ENCODE peak calls at places on chromosomes 11 and 22, in ten cellular contexts. One of them, this sample, is unnamed.

GRCh38 chr11:61888043-61888442 is 3.3 kb downstream of the FADS3 start:
- DNase-seq in mucosa of descending colon: peak; percentile 29
- DNase-seq in stomach: no peak
- DNase-seq in MCF 10A: peak; percentile 97
- DNase-seq in fibroblast of mammary gland: peak; percentile 87
- DNase-seq in astrocyte of the cerebellum: peak; percentile 77
- DNase-seq in fibroblast of pulmonary artery: peak; percentile 96
- DNase-seq in nephron progenitor cell: no peak
- DNase-seq in kidney: peak; percentile 93
- DNase-seq in transverse colon: peak; percentile 39
- DNase-seq in this sample: no peak

GRCh38 chr11:19642185-19642591 is 70.4 kb upstream of the NAV2 start:
- DNase-seq in mucosa of descending colon: no peak
- DNase-seq in stomach: no peak
- DNase-seq in MCF 10A: peak; percentile 34
- DNase-seq in fibroblast of mammary gland: peak; percentile 88
- DNase-seq in astrocyte of the cerebellum: no peak
- DNase-seq in fibroblast of pulmonary artery: peak; percentile 58
- DNase-seq in nephron progenitor cell: no peak
- DNase-seq in kidney: no peak
- DNase-seq in transverse colon: no peak
- DNase-seq in this sample: no peak

GRCh38 chr11:76215946-76216345 is 9.6 kb upstream of the WNT11 start:
- DNase-seq in mucosa of descending colon: no peak
- DNase-seq in stomach: no peak
- DNase-seq in MCF 10A: no peak
- DNase-seq in fibroblast of mammary gland: peak; percentile 50
- DNase-seq in astrocyte of the cerebellum: no peak
- DNase-seq in fibroblast of pulmonary artery: no peak
- DNase-seq in nephron progenitor cell: no peak
- DNase-seq in kidney: peak; percentile 21
- DNase-seq in transverse colon: no peak
- DNase-seq in this sample: no peak

GRCh38 chr11:18669211-18669593 is 29.4 kb upstream of the TMEM86A start:
- DNase-seq in mucosa of descending colon: no peak
- DNase-seq in stomach: no peak
- DNase-seq in MCF 10A: no peak
- DNase-seq in fibroblast of mammary gland: peak; percentile 40
- DNase-seq in astrocyte of the cerebellum: no peak
- DNase-seq in fibroblast of pulmonary artery: no peak
- DNase-seq in nephron progenitor cell: no peak
- DNase-seq in kidney: no peak
- DNase-seq in transverse colon: no peak
- DNase-seq in this sample: no peak

GRCh38 chr11:70880416-70880815 is 372.0 kb downstream of the SHANK2 start:
- DNase-seq in mucosa of descending colon: no peak
- DNase-seq in stomach: no peak
- DNase-seq in MCF 10A: no peak
- DNase-seq in fibroblast of mammary gland: no peak
- DNase-seq in astrocyte of the cerebellum: no peak
- DNase-seq in fibroblast of pulmonary artery: no peak
- DNase-seq in nephron progenitor cell: no peak
- DNase-seq in kidney: peak; percentile 55
- DNase-seq in transverse colon: no peak
- DNase-seq in this sample: no peak

GRCh38 chr11:46175401-46176002 is 54.2 kb upstream of the PHF21A start:
- DNase-seq in mucosa of descending colon: no peak
- DNase-seq in stomach: no peak
- DNase-seq in MCF 10A: no peak
- DNase-seq in fibroblast of mammary gland: no peak
- DNase-seq in astrocyte of the cerebellum: no peak
- DNase-seq in fibroblast of pulmonary artery: no peak
- DNase-seq in nephron progenitor cell: no peak
- DNase-seq in kidney: no peak
- DNase-seq in transverse colon: no peak
- DNase-seq in this sample: no peak

GRCh38 chr11:96167233-96167632 is 175.8 kb downstream of the MAML2 start:
- DNase-seq in mucosa of descending colon: no peak
- DNase-seq in stomach: no peak
- DNase-seq in MCF 10A: no peak
- DNase-seq in fibroblast of mammary gland: no peak
- DNase-seq in astrocyte of the cerebellum: no peak
- DNase-seq in fibroblast of pulmonary artery: no peak
- DNase-seq in nephron progenitor cell: peak; percentile 4
- DNase-seq in kidney: no peak
- DNase-seq in transverse colon: no peak
- DNase-seq in this sample: no peak

GRCh38 chr11:33779849-33780528 is 5.7 kb upstream of the FBXO3 start:
- DNase-seq in mucosa of descending colon: no peak
- DNase-seq in stomach: no peak
- DNase-seq in MCF 10A: no peak
- DNase-seq in fibroblast of mammary gland: peak; percentile 77
- DNase-seq in astrocyte of the cerebellum: peak; percentile 83
- DNase-seq in fibroblast of pulmonary artery: peak; percentile 85
- DNase-seq in nephron progenitor cell: no peak
- DNase-seq in kidney: no peak
- DNase-seq in transverse colon: no peak
- DNase-seq in this sample: no peak

GRCh38 chr11:70503878-70504240 is 105.5 kb downstream of the CTTN start:
- DNase-seq in mucosa of descending colon: peak; percentile 52
- DNase-seq in stomach: no peak
- DNase-seq in MCF 10A: no peak
- DNase-seq in fibroblast of mammary gland: no peak
- DNase-seq in astrocyte of the cerebellum: no peak
- DNase-seq in fibroblast of pulmonary artery: no peak
- DNase-seq in nephron progenitor cell: no peak
- DNase-seq in kidney: peak; percentile 57
- DNase-seq in transverse colon: peak; percentile 21
- DNase-seq in this sample: no peak

GRCh38 chr11:69398529-69399492 is 82.7 kb upstream of the LINC01488 start:
- DNase-seq in mucosa of descending colon: no peak
- DNase-seq in stomach: no peak
- DNase-seq in MCF 10A: no peak
- DNase-seq in fibroblast of mammary gland: peak; percentile 18
- DNase-seq in astrocyte of the cerebellum: peak; percentile 23
- DNase-seq in fibroblast of pulmonary artery: no peak
- DNase-seq in nephron progenitor cell: peak; percentile 36
- DNase-seq in kidney: peak; percentile 69
- DNase-seq in transverse colon: no peak
- DNase-seq in this sample: no peak

GRCh38 chr11:19970944-19971343 is 189.3 kb downstream of the DBX1 start:
- DNase-seq in mucosa of descending colon: no peak
- DNase-seq in stomach: no peak
- DNase-seq in MCF 10A: no peak
- DNase-seq in fibroblast of mammary gland: no peak
- DNase-seq in astrocyte of the cerebellum: no peak
- DNase-seq in fibroblast of pulmonary artery: no peak
- DNase-seq in nephron progenitor cell: no peak
- DNase-seq in kidney: no peak
- DNase-seq in transverse colon: no peak
- DNase-seq in this sample: no peak

GRCh38 chr11:102485095-102485722 is 32.6 kb upstream of the TMEM123 start:
- DNase-seq in mucosa of descending colon: no peak
- DNase-seq in stomach: no peak
- DNase-seq in MCF 10A: peak; percentile 44
- DNase-seq in fibroblast of mammary gland: peak; percentile 38
- DNase-seq in astrocyte of the cerebellum: no peak
- DNase-seq in fibroblast of pulmonary artery: peak; percentile 57
- DNase-seq in nephron progenitor cell: no peak
- DNase-seq in kidney: no peak
- DNase-seq in transverse colon: no peak
- DNase-seq in this sample: no peak

GRCh38 chr11:86719781-86720463 is 47.5 kb upstream of the ME3 start:
- DNase-seq in mucosa of descending colon: no peak
- DNase-seq in stomach: no peak
- DNase-seq in MCF 10A: peak; percentile 84
- DNase-seq in fibroblast of mammary gland: peak; percentile 87
- DNase-seq in astrocyte of the cerebellum: peak; percentile 60
- DNase-seq in fibroblast of pulmonary artery: peak; percentile 85
- DNase-seq in nephron progenitor cell: no peak
- DNase-seq in kidney: no peak
- DNase-seq in transverse colon: no peak
- DNase-seq in this sample: no peak

GRCh38 chr22:33302549-33302948 is 244.4 kb upstream of the SYN3 start:
- DNase-seq in mucosa of descending colon: no peak
- DNase-seq in stomach: no peak
- DNase-seq in MCF 10A: no peak
- DNase-seq in fibroblast of mammary gland: no peak
- DNase-seq in astrocyte of the cerebellum: no peak
- DNase-seq in fibroblast of pulmonary artery: no peak
- DNase-seq in nephron progenitor cell: no peak
- DNase-seq in kidney: no peak
- DNase-seq in transverse colon: no peak
- DNase-seq in this sample: no peak

GRCh38 chr11:119149371-119150275 is 771 bp downstream of the ABCG4 start:
- DNase-seq in mucosa of descending colon: no peak
- DNase-seq in stomach: no peak
- DNase-seq in MCF 10A: no peak
- DNase-seq in fibroblast of mammary gland: no peak
- DNase-seq in astrocyte of the cerebellum: no peak
- DNase-seq in fibroblast of pulmonary artery: no peak
- DNase-seq in nephron progenitor cell: peak; percentile 59
- DNase-seq in kidney: peak; percentile 73
- DNase-seq in transverse colon: no peak
- DNase-seq in this sample: peak; percentile 73

GRCh38 chr11:13702071-13702470 is 33.6 kb downstream of the FAR1 start:
- DNase-seq in mucosa of descending colon: no peak
- DNase-seq in stomach: no peak
- DNase-seq in MCF 10A: no peak
- DNase-seq in fibroblast of mammary gland: no peak
- DNase-seq in astrocyte of the cerebellum: no peak
- DNase-seq in fibroblast of pulmonary artery: no peak
- DNase-seq in nephron progenitor cell: no peak
- DNase-seq in kidney: no peak
- DNase-seq in transverse colon: no peak
- DNase-seq in this sample: no peak

GRCh38 chr11:13699870-13700269 is 31.4 kb downstream of the FAR1 start:
- DNase-seq in mucosa of descending colon: no peak
- DNase-seq in stomach: no peak
- DNase-seq in MCF 10A: no peak
- DNase-seq in fibroblast of mammary gland: no peak
- DNase-seq in astrocyte of the cerebellum: no peak
- DNase-seq in fibroblast of pulmonary artery: no peak
- DNase-seq in nephron progenitor cell: no peak
- DNase-seq in kidney: no peak
- DNase-seq in transverse colon: no peak
- DNase-seq in this sample: no peak

GRCh38 chr11:13698147-13698546 is 29.7 kb downstream of the FAR1 start:
- DNase-seq in mucosa of descending colon: no peak
- DNase-seq in stomach: no peak
- DNase-seq in MCF 10A: no peak
- DNase-seq in fibroblast of mammary gland: no peak
- DNase-seq in astrocyte of the cerebellum: no peak
- DNase-seq in fibroblast of pulmonary artery: no peak
- DNase-seq in nephron progenitor cell: no peak
- DNase-seq in kidney: no peak
- DNase-seq in transverse colon: no peak
- DNase-seq in this sample: no peak

GRCh38 chr11:13699041-13699440 is 30.6 kb downstream of the FAR1 start:
- DNase-seq in mucosa of descending colon: no peak
- DNase-seq in stomach: no peak
- DNase-seq in MCF 10A: no peak
- DNase-seq in fibroblast of mammary gland: no peak
- DNase-seq in astrocyte of the cerebellum: no peak
- DNase-seq in fibroblast of pulmonary artery: no peak
- DNase-seq in nephron progenitor cell: no peak
- DNase-seq in kidney: no peak
- DNase-seq in transverse colon: no peak
- DNase-seq in this sample: no peak

GRCh38 chr11:13701506-13701905 is 33.0 kb downstream of the FAR1 start:
- DNase-seq in mucosa of descending colon: no peak
- DNase-seq in stomach: no peak
- DNase-seq in MCF 10A: no peak
- DNase-seq in fibroblast of mammary gland: no peak
- DNase-seq in astrocyte of the cerebellum: no peak
- DNase-seq in fibroblast of pulmonary artery: no peak
- DNase-seq in nephron progenitor cell: no peak
- DNase-seq in kidney: no peak
- DNase-seq in transverse colon: no peak
- DNase-seq in this sample: no peak
- TF ChIP-seq CTCF in mucosa of descending colon: no peak
- TF ChIP-seq CTCF in stomach: no peak
- TF ChIP-seq CTCF in MCF 10A: no peak
- TF ChIP-seq CTCF in fibroblast of mammary gland: no peak
- TF ChIP-seq CTCF in astrocyte of the cerebellum: no peak
- TF ChIP-seq CTCF in fibroblast of pulmonary artery: no peak
- TF ChIP-seq CTCF in nephron progenitor cell: no peak
- TF ChIP-seq CTCF in kidney: no peak
- TF ChIP-seq CTCF in transverse colon: no peak
- TF ChIP-seq CTCF in this sample: peak; percentile 4

DNA sequence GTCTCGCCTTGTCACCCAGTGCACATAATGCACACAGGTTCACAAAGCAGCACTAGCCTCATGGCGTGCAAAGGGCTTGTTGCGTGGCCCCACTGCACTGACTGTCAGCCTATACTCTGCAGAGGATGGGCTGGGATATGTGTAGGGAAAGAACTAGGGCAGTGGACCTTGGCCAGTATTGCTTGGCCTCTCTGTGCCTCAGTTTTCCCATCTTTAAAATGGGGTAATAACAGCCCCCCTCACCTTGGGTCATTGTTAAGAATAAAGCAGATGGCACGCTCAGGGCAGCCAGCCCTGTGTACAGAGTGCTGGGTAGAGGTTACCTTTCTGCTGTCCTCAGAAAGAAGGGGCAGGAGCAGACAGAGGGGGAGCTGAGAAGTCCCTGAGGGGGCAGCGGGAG is 71.1 kb downstream of the CACNA1I start:
- DNase-seq in mucosa of descending colon: no peak
- DNase-seq in stomach: no peak
- DNase-seq in MCF 10A: no peak
- DNase-seq in fibroblast of mammary gland: no peak
- DNase-seq in astrocyte of the cerebellum: no peak
- DNase-seq in fibroblast of pulmonary artery: no peak
- DNase-seq in nephron progenitor cell: no peak
- DNase-seq in kidney: no peak
- DNase-seq in transverse colon: no peak
- DNase-seq in this sample: no peak
- TF ChIP-seq CTCF in mucosa of descending colon: no peak
- TF ChIP-seq CTCF in stomach: no peak
- TF ChIP-seq CTCF in MCF 10A: no peak
- TF ChIP-seq CTCF in fibroblast of mammary gland: no peak
- TF ChIP-seq CTCF in astrocyte of the cerebellum: no peak
- TF ChIP-seq CTCF in fibroblast of pulmonary artery: no peak
- TF ChIP-seq CTCF in nephron progenitor cell: no peak
- TF ChIP-seq CTCF in kidney: no peak
- TF ChIP-seq CTCF in transverse colon: no peak
- TF ChIP-seq CTCF in this sample: no peak

GRCh38 chr11:35096737-35097136 is 42.2 kb upstream of the CD44 start:
- DNase-seq in mucosa of descending colon: no peak
- DNase-seq in stomach: no peak
- DNase-seq in MCF 10A: no peak
- DNase-seq in fibroblast of mammary gland: no peak
- DNase-seq in astrocyte of the cerebellum: no peak
- DNase-seq in fibroblast of pulmonary artery: no peak
- DNase-seq in nephron progenitor cell: no peak
- DNase-seq in kidney: no peak
- DNase-seq in transverse colon: no peak
- DNase-seq in this sample: no peak
- TF ChIP-seq CTCF in mucosa of descending colon: no peak
- TF ChIP-seq CTCF in stomach: no peak
- TF ChIP-seq CTCF in MCF 10A: no peak
- TF ChIP-seq CTCF in fibroblast of mammary gland: no peak
- TF ChIP-seq CTCF in astrocyte of the cerebellum: no peak
- TF ChIP-seq CTCF in fibroblast of pulmonary artery: no peak
- TF ChIP-seq CTCF in nephron progenitor cell: no peak
- TF ChIP-seq CTCF in kidney: no peak
- TF ChIP-seq CTCF in transverse colon: no peak
- TF ChIP-seq CTCF in this sample: no peak

GRCh38 chr11:77589181-77589520 is 602 bp upstream of the AQP11 start:
- DNase-seq in mucosa of descending colon: no peak
- DNase-seq in stomach: no peak
- DNase-seq in MCF 10A: no peak
- DNase-seq in fibroblast of mammary gland: no peak
- DNase-seq in astrocyte of the cerebellum: no peak
- DNase-seq in fibroblast of pulmonary artery: peak; percentile 8
- DNase-seq in nephron progenitor cell: no peak
- DNase-seq in kidney: no peak
- DNase-seq in transverse colon: no peak
- DNase-seq in this sample: no peak
- TF ChIP-seq CTCF in mucosa of descending colon: no peak
- TF ChIP-seq CTCF in stomach: no peak
- TF ChIP-seq CTCF in MCF 10A: no peak
- TF ChIP-seq CTCF in fibroblast of mammary gland: no peak
- TF ChIP-seq CTCF in astrocyte of the cerebellum: no peak
- TF ChIP-seq CTCF in fibroblast of pulmonary artery: no peak
- TF ChIP-seq CTCF in nephron progenitor cell: no peak
- TF ChIP-seq CTCF in kidney: no peak
- TF ChIP-seq CTCF in transverse colon: no peak
- TF ChIP-seq CTCF in this sample: no peak

This sample was measured in D721Med.